ENCODE peak calls at places on chromosome X, in seven cellular contexts. One of them, this sample, is unnamed.

GRCh38 chrX:107676559-107677378 is 48.5 kb downstream of the PRPS1 start:
- DNase-seq in hepatocyte: peak
- DNase-seq in cortex of kidney: peak
- DNase-seq in activated T-cell treated with anti-CD3 and anti-CD28 coated beads, Interleukin-2, amount 50 U/mL, for 4 hours: peak
- DNase-seq in thoracic aorta: peak
- DNase-seq in nucleus accumbens: peak
- DNase-seq in amniotic epithelial cell: peak
- DNase-seq in this sample: peak

GRCh38 chrX:96752776-96753175 is 68.1 kb downstream of the DIAPH2 start:
- DNase-seq in activated T-cell treated with anti-CD3 and anti-CD28 coated beads, Interleukin-2, amount 50 U/mL, for 4 hours: no peak
- DNase-seq in amniotic epithelial cell: no peak
- DNase-seq in thoracic aorta: no peak
- DNase-seq in hepatocyte: peak
- DNase-seq in nucleus accumbens: no peak
- DNase-seq in cortex of kidney: no peak
- DNase-seq in this sample: no peak

GRCh38 chrX:108171671-108172070 is 80.1 kb downstream of the ATG4A start:
- DNase-seq in cortex of kidney: no peak
- DNase-seq in activated T-cell treated with anti-CD3 and anti-CD28 coated beads, Interleukin-2, amount 50 U/mL, for 4 hours: no peak
- DNase-seq in thoracic aorta: no peak
- DNase-seq in nucleus accumbens: no peak
- DNase-seq in hepatocyte: no peak
- DNase-seq in amniotic epithelial cell: no peak
- DNase-seq in this sample: no peak

GRCh38 chrX:147848009-147848408 is 63.7 kb upstream of the FMR1 start:
- DNase-seq in cortex of kidney: no peak
- DNase-seq in thoracic aorta: no peak
- DNase-seq in activated T-cell treated with anti-CD3 and anti-CD28 coated beads, Interleukin-2, amount 50 U/mL, for 4 hours: no peak
- DNase-seq in amniotic epithelial cell: peak
- DNase-seq in nucleus accumbens: no peak
- DNase-seq in hepatocyte: peak
- DNase-seq in this sample: no peak

GRCh38 chrX:136210243-136210642 is 41.0 kb downstream of the MAP7D3 start:
- DNase-seq in nucleus accumbens: no peak
- DNase-seq in hepatocyte: no peak
- DNase-seq in amniotic epithelial cell: no peak
- DNase-seq in cortex of kidney: no peak
- DNase-seq in activated T-cell treated with anti-CD3 and anti-CD28 coated beads, Interleukin-2, amount 50 U/mL, for 4 hours: no peak
- DNase-seq in thoracic aorta: no peak
- DNase-seq in this sample: no peak

GRCh38 chrX:40008841-40009461 is 88.8 kb downstream of the BCOR start:
- DNase-seq in thoracic aorta: no peak
- DNase-seq in hepatocyte: peak
- DNase-seq in amniotic epithelial cell: no peak
- DNase-seq in cortex of kidney: no peak
- DNase-seq in activated T-cell treated with anti-CD3 and anti-CD28 coated beads, Interleukin-2, amount 50 U/mL, for 4 hours: no peak
- DNase-seq in nucleus accumbens: no peak
- DNase-seq in this sample: no peak

GRCh38 chrX:23493941-23494374 is 159.3 kb downstream of the PTCHD1 start:
- DNase-seq in thoracic aorta: no peak
- DNase-seq in amniotic epithelial cell: no peak
- DNase-seq in nucleus accumbens: no peak
- DNase-seq in cortex of kidney: no peak
- DNase-seq in hepatocyte: no peak
- DNase-seq in activated T-cell treated with anti-CD3 and anti-CD28 coated beads, Interleukin-2, amount 50 U/mL, for 4 hours: no peak
- DNase-seq in this sample: peak

GRCh38 chrX:84441143-84441542 is 61.1 kb downstream of the HDX start:
- DNase-seq in thoracic aorta: no peak
- DNase-seq in amniotic epithelial cell: peak
- DNase-seq in hepatocyte: no peak
- DNase-seq in activated T-cell treated with anti-CD3 and anti-CD28 coated beads, Interleukin-2, amount 50 U/mL, for 4 hours: no peak
- DNase-seq in cortex of kidney: no peak
- DNase-seq in nucleus accumbens: no peak
- DNase-seq in this sample: no peak

GRCh38 chrX:101813200-101813599 is 118.6 kb downstream of the ZMAT1 start:
- DNase-seq in thoracic aorta: no peak
- DNase-seq in hepatocyte: no peak
- DNase-seq in cortex of kidney: no peak
- DNase-seq in amniotic epithelial cell: no peak
- DNase-seq in activated T-cell treated with anti-CD3 and anti-CD28 coated beads, Interleukin-2, amount 50 U/mL, for 4 hours: no peak
- DNase-seq in nucleus accumbens: no peak
- DNase-seq in this sample: no peak

GRCh38 chrX:108165349-108166111 is 74.0 kb downstream of the ATG4A start:
- DNase-seq in amniotic epithelial cell: peak
- DNase-seq in activated T-cell treated with anti-CD3 and anti-CD28 coated beads, Interleukin-2, amount 50 U/mL, for 4 hours: no peak
- DNase-seq in nucleus accumbens: no peak
- DNase-seq in hepatocyte: peak
- DNase-seq in cortex of kidney: no peak
- DNase-seq in thoracic aorta: no peak
- DNase-seq in this sample: peak

GRCh38 chrX:123920065-123920785 is 41.3 kb upstream of the STAG2 start:
- DNase-seq in thoracic aorta: no peak
- DNase-seq in hepatocyte: no peak
- DNase-seq in activated T-cell treated with anti-CD3 and anti-CD28 coated beads, Interleukin-2, amount 50 U/mL, for 4 hours: no peak
- DNase-seq in nucleus accumbens: no peak
- DNase-seq in cortex of kidney: no peak
- DNase-seq in amniotic epithelial cell: peak
- DNase-seq in this sample: peak